ENCODE peak calls at places on chromosomes 13 and 19, in eight cellular contexts. G, Q, Z, X, W, N, K and Y are unnamed samples.

GRCh38 chr13:57632276-57633140 is 964 bp downstream of the PCDH17 start:
- DNase-seq in W (no peak), N (no peak), K (no peak), X (no peak), Q (peak), G (peak), Z (no peak), Y (no peak)

GRCh38 chr13:100521912-100522490 is 66.6 kb downstream of the GGACT start:
- DNase-seq in G (no peak), W (no peak), K (no peak), X (no peak), Q (no peak), N (no peak), Z (no peak), Y (peak)

GRCh38 chr13:43058318-43058674 is 34.9 kb downstream of the DNAJC15 start:
- DNase-seq in N (no peak), Z (no peak), X (no peak), Q (no peak), G (peak), K (no peak), W (no peak), Y (no peak)

GRCh38 chr13:26914624-26915023 is 154.0 kb upstream of the GPR12 start:
- DNase-seq in Z (no peak), N (no peak), X (no peak), G (no peak), K (no peak), Q (no peak), W (no peak), Y (no peak)

GRCh38 chr19:55962186-55962585 is 14.6 kb downstream of the NLRP8 start:
- DNase-seq in W (no peak), K (no peak), N (no peak), Q (no peak), X (no peak), Z (no peak), G (no peak), Y (no peak)

GRCh38 chr13:113860579-113861432 is 3.1 kb downstream of the GAS6 start:
- DNase-seq in Z (peak), W (no peak), G (no peak), Q (no peak), N (no peak), X (no peak), K (no peak), Y (no peak)

GRCh38 chr19:32890326-32890725 is 20.8 kb upstream of the SLC7A9 start:
- DNase-seq in W (no peak), G (no peak), Q (no peak), Z (no peak), N (no peak), X (no peak), K (no peak), Y (no peak)

GRCh38 chr19:17098326-17098725 is 22.7 kb downstream of the MYO9B start:
- DNase-seq in K (no peak), Z (no peak), G (no peak), N (no peak), X (no peak), W (no peak), Q (no peak), Y (no peak)

GRCh38 chr13:91667486-91667885 is 269.1 kb downstream of the GPC5 start:
- DNase-seq in W (no peak), Z (no peak), K (no peak), N (no peak), X (no peak), Q (no peak), G (no peak), Y (no peak)

GRCh38 chr19:33301011-33301899 is 1.1 kb downstream of the CEBPA start:
- DNase-seq in Q (peak), K (no peak), X (no peak), G (no peak), Z (no peak), W (no peak), N (no peak), Y (no peak)

GRCh38 chr19:34979819-34980640 is 16.0 kb upstream of the ZNF792 start:
- DNase-seq in K (no peak), Q (peak), X (no peak), N (no peak), Z (no peak), W (no peak), G (no peak), Y (no peak)

GRCh38 chr13:84400711-84401110 is 518.4 kb upstream of the SLITRK1 start:
- DNase-seq in G (no peak), Q (no peak), K (no peak), N (no peak), Z (no peak), W (no peak), X (no peak), Y (no peak)

GRCh38 chr19:48354332-48354992 is 9.3 kb downstream of the TMEM143 start:
- DNase-seq in W (no peak), K (no peak), X (no peak), Z (no peak), N (no peak), G (no peak), Q (no peak), Y (no peak)

GRCh38 chr13:45047394-45048328 is 58.3 kb downstream of the GPALPP1 start:
- DNase-seq in K (peak), Q (peak), N (peak), G (peak), W (peak), Z (peak), X (peak), Y (no peak)

GRCh38 chr19:55497777-55498176 is 9.5 kb downstream of the SSC5D start:
- DNase-seq in G (no peak), W (no peak), K (no peak), Q (peak), X (no peak), N (no peak), Z (no peak), Y (no peak)

GRCh38 chr19:378706-379105 is 30.2 kb downstream of the C2CD4C start:
- DNase-seq in K (no peak), Q (no peak), G (no peak), W (no peak), X (no peak), N (no peak), Z (no peak), Y (no peak)

GRCh38 chr19:3712663-3713531 is 4.7 kb downstream of the TJP3 start:
- DNase-seq in Q (no peak), W (no peak), K (no peak), X (no peak), G (no peak), Z (no peak), N (no peak), Y (no peak)

GRCh38 chr13:98450495-98451167 is 126.3 kb downstream of the STK24 start:
- DNase-seq in Q (peak), W (no peak), G (no peak), X (no peak), N (peak), K (no peak), Z (no peak), Y (no peak)

GRCh38 chr13:113552079-113552478 is 32.5 kb upstream of the TFDP1 start:
- DNase-seq in X (no peak), Z (no peak), N (no peak), G (no peak), Q (no peak), K (no peak), W (no peak), Y (no peak)

GRCh38 chr13:51194942-51195341 is 27.3 kb upstream of the FAM124A start:
- DNase-seq in Q (no peak), X (no peak), N (no peak), G (no peak), K (no peak), W (no peak), Z (no peak), Y (no peak)

GRCh38 chr19:5826531-5827341 is 12.8 kb downstream of the FUT6 start:
- DNase-seq in Q (no peak), G (no peak), Z (peak), X (no peak), N (no peak), K (peak), W (no peak), Y (no peak)

GRCh38 chr19:45099465-45100201 is 6.7 kb downstream of the PPP1R37 start:
- DNase-seq in X (no peak), W (no peak), N (peak), K (no peak), Z (no peak), Q (peak), G (no peak), Y (no peak)

GRCh38 chr19:2186071-2186846 is 22.5 kb downstream of the DOT1L start:
- DNase-seq in Z (peak), N (no peak), K (no peak), X (no peak), W (peak), G (no peak), Q (peak), Y (no peak)

GRCh38 chr19:48681127-48681470 is 8.3 kb upstream of the NTN5 start:
- DNase-seq in G (no peak), Q (no peak), Z (no peak), X (no peak), W (no peak), K (no peak), N (peak), Y (no peak)

GRCh38 chr19:51503428-51503827 is 1.8 kb upstream of the SIGLEC12 start:
- DNase-seq in Z (no peak), G (no peak), N (no peak), Q (no peak), X (no peak), K (no peak), W (no peak), Y (no peak)

GRCh38 chr19:10007366-10007765 is 2.9 kb downstream of the COL5A3 start:
- DNase-seq in Z (peak), K (no peak), N (no peak), G (no peak), Q (peak), W (no peak), X (no peak), Y (no peak)

GRCh38 chr19:2077398-2077797 is 18.7 kb downstream of the MOB3A start:
- DNase-seq in W (no peak), X (no peak), Q (no peak), Z (no peak), K (no peak), G (no peak), N (no peak), Y (no peak)